ENCODE peak calls at places on chromosomes 6 and 20, in five cellular contexts. C is B cell; O is A549; N is activated T-helper 1 cell treated with anti-CD3 and anti-CD28 coated beads, Interleukin-12 subunit alpha, Interleukin-12 subunit beta, Interleukin-2, Interleukin-4 antibody, amounts not matched to agents 30 ng/mL and 10 ng/mL and 1 ng/mL, durations not matched to agents 14 hours and 24 hours and 36 hours; M is activated CD4-positive, alpha-beta T cell treated with anti-CD3 and anti-CD28 coated beads, Interleukin-2, amount 50 U/mL, for 1 hour. Q is an unnamed sample.

GRCh38 chr6:101777646-101778045 is 384.1 kb downstream of the GRIK2 start:
- DNase-seq in C (no peak), O (no peak), N (no peak), M (no peak), Q (no peak)

GRCh38 chr20:24677626-24678328 is 208.3 kb downstream of the SYNDIG1 start:
- DNase-seq in C (no peak), O (no peak), N (no peak), M (no peak), Q (no peak)

GRCh38 chr6:15642276-15642675 is 20.6 kb downstream of the DTNBP1 start:
- DNase-seq in C (no peak), O (peak), N (no peak), M (no peak), Q (no peak)

GRCh38 chr6:4693158-4693557 is 83.0 kb upstream of the CDYL start:
- DNase-seq in C (no peak), O (no peak), N (no peak), M (no peak), Q (no peak)

GRCh38 chr6:101918476-101918875 is 525.0 kb downstream of the GRIK2 start:
- DNase-seq in C (no peak), O (no peak), N (no peak), M (no peak), Q (no peak)

GRCh38 chr6:104888066-104888465 is 28.3 kb upstream of the HACE1 start:
- DNase-seq in C (no peak), O (no peak), N (no peak), M (no peak), Q (no peak)

GRCh38 chr6:43768983-43769525 is 957 bp upstream of the VEGFA start:
- DNase-seq in C (no peak), O (no peak), N (no peak), M (no peak), Q (no peak)

GRCh38 chr6:106445508-106445878 is 85.0 kb downstream of the CRYBG1 start:
- DNase-seq in C (no peak), O (no peak), N (no peak), M (no peak), Q (no peak)

GRCh38 chr6:56802570-56802969 is 152.3 kb upstream of the BEND6 start:
- DNase-seq in C (no peak), O (peak), N (no peak), M (no peak), Q (no peak)

GRCh38 chr6:15267221-15267620 is 21.4 kb downstream of the JARID2 start:
- DNase-seq in C (no peak), O (no peak), N (no peak), M (no peak), Q (no peak)

GRCh38 chr6:135537782-135538301 is 40.3 kb upstream of the AHI1 start:
- DNase-seq in C (no peak), O (peak), N (peak), M (no peak), Q (no peak)